ENCODE peak calls at places on chromosome 15, in five cellular contexts. N is heart left ventricle, V is ovary, E is right lobe of liver, X is body of pancreas. G is an unnamed sample. For H3K4me1, the result is how much of the 10 kb centered on the place peaks cover.

GRCh38 chr15:96345560-96346389 is 15.3 kb downstream of the NR2F2 start:
- DNase-seq in E (peak), N (peak), X (peak), V (peak), G (peak)

GRCh38 chr15:78536134-78536533 is 4.1 kb upstream of the PSMA4 start:
- DNase-seq in N (no peak), E (no peak), X (no peak), V (no peak), G (no peak)

GRCh38 chr15:73374599-73374998 is 5.8 kb upstream of the HCN4 start:
- DNase-seq in V (no peak), E (no peak), X (no peak), N (peak), G (no peak)

GRCh38 chr15:56428821-56429458 is 36.0 kb downstream of the MNS1 start:
- DNase-seq in N (no peak), V (no peak), E (no peak), X (no peak), G (no peak)

GRCh38 chr15:28955160-28955502 is 69.4 kb downstream of the APBA2 start:
- DNase-seq in X (no peak), N (no peak), E (no peak), V (no peak), G (no peak)

GRCh38 chr15:78684645-78685044 is 43.6 kb upstream of the CHRNB4 start:
- DNase-seq in V (no peak), X (no peak), E (no peak), N (no peak), G (no peak)

GRCh38 chr15:91508633-91509032 is 344.9 kb upstream of the SLCO3A1 start:
- DNase-seq in X (no peak), V (no peak), E (no peak), N (no peak), G (no peak)

GRCh38 chr15:77393471-77393840 is 26.4 kb downstream of the PEAK1 start:
- DNase-seq in N (no peak), V (no peak), X (no peak), E (no peak), G (no peak)

GRCh38 chr15:59699810-59700431 is 10.8 kb upstream of the BNIP2 start:
- DNase-seq in E (no peak), V (no peak), X (no peak), N (no peak), G (no peak)

GRCh38 chr15:40844543-40844981 is 714 bp downstream of the SPINT1 start:
- DNase-seq in X (peak), V (no peak), E (no peak), N (peak), G (no peak)

GRCh38 chr15:41263891-41264351 is 32.9 kb downstream of the CHP1 start:
- DNase-seq in V (no peak), X (no peak), N (no peak), E (no peak), G (no peak)

GRCh38 chr15:63560741-63561448 is 36.3 kb upstream of the FBXL22 start:
- DNase-seq in V (no peak), E (no peak), N (no peak), X (no peak), G (no peak)

GRCh38 chr15:96462768-96463167 is 132.3 kb downstream of the NR2F2 start:
- DNase-seq in N (no peak), V (no peak), X (no peak), E (no peak), G (no peak)

GRCh38 chr15:66110788-66111187 is 142.8 kb downstream of the MEGF11 start:
- DNase-seq in E (peak), X (no peak), N (no peak), V (no peak), G (no peak)

GRCh38 chr15:63191895-63192603 is 2.6 kb downstream of the RAB8B start:
- DNase-seq in E (no peak), V (no peak), N (no peak), X (no peak), G (no peak)

GRCh38 chr15:27831384-27832262 is 267.5 kb downstream of the OCA2 start:
- DNase-seq in X (no peak), E (no peak), V (no peak), N (no peak), G (no peak)

GRCh38 chr15:64521201-64521600 is 60.8 kb downstream of the ZNF609 start:
- DNase-seq in X (peak), V (no peak), E (no peak), N (no peak), G (no peak)

GRCh38 chr15:62439543-62440016 is 274.5 kb upstream of the C2CD4B start:
- DNase-seq in X (peak), E (no peak), N (no peak), V (no peak), G (peak)

GRCh38 chr15:64095431-64095794 is 369 bp upstream of the SNX1 start:
- DNase-seq in X (no peak), E (no peak), V (no peak), N (no peak), G (no peak)

GRCh38 chr15:62749445-62749844 is 293.1 kb upstream of the TPM1 start:
- DNase-seq in X (no peak), V (no peak), E (no peak), N (no peak), G (no peak)

GRCh38 chr15:44813231-44813630 is 76.9 kb downstream of the TRIM69 start:
- DNase-seq in N (no peak), E (no peak), V (no peak), X (peak), G (no peak)

GRCh38 chr15:41950505-41950904 is 21.9 kb downstream of the EHD4 start:
- DNase-seq in X (no peak), E (no peak), V (no peak), N (no peak), G (no peak)

GRCh38 chr15:63042879-63043340 is 363 bp downstream of the TPM1 start:
- DNase-seq in X (no peak), V (no peak), N (peak), E (no peak), G (no peak)

GRCh38 chr15:100721758-100722550 is 119.6 kb downstream of the ASB7 start:
- DNase-seq in E (no peak), V (peak), X (peak), N (no peak), G (peak)

GRCh38 chr15:60673918-60674558 is 195.1 kb upstream of the ICE2 start:
- DNase-seq in N (no peak), X (peak), V (no peak), E (no peak), G (no peak)

GRCh38 chr15:81049835-81050234 is 49.1 kb downstream of the TLNRD1 start:
- DNase-seq in X (no peak), N (no peak), E (no peak), V (no peak), G (no peak)

GRCh38 chr15:100771745-100772144 is 107.9 kb upstream of the ALDH1A3 start:
- DNase-seq in V (no peak), E (peak), N (no peak), X (no peak), G (no peak)

GRCh38 chr15:33699145-33699544 is 269.2 kb upstream of the CHRM5 start:
- DNase-seq in E (no peak), V (no peak), X (no peak), N (no peak), G (no peak)

GRCh38 chr15:60555291-60555690 is 76.3 kb upstream of the ICE2 start:
- DNase-seq in E (no peak), N (no peak), X (no peak), V (no peak), G (no peak)

GRCh38 chr15:47439870-47440155 is 277.5 kb upstream of the SEMA6D start:
- DNase-seq in E (no peak), V (no peak), X (no peak), N (no peak), G (no peak)

GRCh38 chr15:49380912-49381311 is 42.1 kb upstream of the FGF7 start:
- DNase-seq in X (no peak), V (no peak), E (no peak), N (no peak), G (no peak)

GRCh38 chr15:94858011-94858410 is 626.6 kb downstream of the MCTP2 start:
- DNase-seq in V (no peak), E (no peak), N (no peak), X (no peak), G (no peak)

GRCh38 chr15:56811586-56811985 is 78.3 kb upstream of the ZNF280D start:
- DNase-seq in N (no peak), E (no peak), V (no peak), X (peak), G (no peak)

GRCh38 chr15:77773003-77773402 is 140.3 kb upstream of the LINGO1 start:
- DNase-seq in E (no peak), X (no peak), V (no peak), N (no peak), G (no peak)

GRCh38 chr15:79743032-79743431 is 153.8 kb downstream of the MTHFS start:
- DNase-seq in V (no peak), N (no peak), X (no peak), E (no peak), G (no peak)

DNA sequence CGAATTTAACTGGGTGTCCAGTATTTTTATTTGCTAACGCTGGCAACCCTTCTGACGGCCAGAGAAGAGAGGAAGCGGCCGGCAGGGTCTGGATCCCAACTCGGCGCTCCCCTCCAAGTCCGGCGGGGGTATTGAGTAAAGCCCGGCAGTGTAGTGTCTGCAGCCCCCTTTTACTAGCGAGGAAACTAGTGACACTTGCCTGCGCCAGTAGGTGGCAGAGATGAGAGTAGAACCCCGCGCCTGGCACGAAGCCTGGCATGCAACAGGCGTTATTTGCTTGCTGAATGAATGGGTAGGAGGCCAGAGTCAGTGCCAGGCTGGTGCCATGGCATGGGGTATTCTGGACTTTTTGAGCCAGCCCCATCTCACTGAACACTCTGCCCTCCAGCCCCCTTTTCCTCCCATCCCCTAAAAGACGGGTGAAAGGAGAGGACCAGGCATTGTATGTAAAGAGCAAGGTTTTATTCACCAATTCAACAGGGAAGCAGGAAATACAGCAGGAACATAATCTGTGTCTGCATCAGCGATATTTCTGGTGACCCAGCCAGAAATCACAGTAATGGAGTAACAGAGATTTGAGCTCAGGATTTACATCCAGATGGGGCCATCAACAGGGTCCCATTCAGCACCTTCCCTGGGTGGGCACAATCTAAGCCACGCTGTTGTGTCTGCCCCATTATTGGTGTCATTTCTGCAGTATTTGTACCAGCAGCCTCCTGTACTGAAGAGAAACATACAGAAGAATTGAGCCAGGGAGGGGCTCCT is 788 bp upstream of the WDR73 start:
- DNase-seq in E (peak), V (peak), X (peak), N (peak), G (peak)
- H3K4me1 ChIP-seq in E (under half), V (under half), X (half or more), N (half or more), G (under half)

GRCh38 chr15:74616996-74617395 is 1.4 kb downstream of the CLK3 start:
- DNase-seq in X (no peak), V (no peak), E (no peak), N (no peak), G (no peak)

GRCh38 chr15:74613953-74614743 is 1.5 kb upstream of the CLK3 start:
- DNase-seq in E (no peak), X (no peak), V (no peak), N (no peak), G (no peak)

GRCh38 chr15:74615313-74616019 is at the start of gene CLK3:
- DNase-seq in V (peak), N (peak), E (peak), X (peak), G (peak)

GRCh38 chr15:74614744-74615312 is 808 bp upstream of the CLK3 start:
- DNase-seq in X (peak), V (peak), E (peak), N (peak), G (peak)

DNA sequence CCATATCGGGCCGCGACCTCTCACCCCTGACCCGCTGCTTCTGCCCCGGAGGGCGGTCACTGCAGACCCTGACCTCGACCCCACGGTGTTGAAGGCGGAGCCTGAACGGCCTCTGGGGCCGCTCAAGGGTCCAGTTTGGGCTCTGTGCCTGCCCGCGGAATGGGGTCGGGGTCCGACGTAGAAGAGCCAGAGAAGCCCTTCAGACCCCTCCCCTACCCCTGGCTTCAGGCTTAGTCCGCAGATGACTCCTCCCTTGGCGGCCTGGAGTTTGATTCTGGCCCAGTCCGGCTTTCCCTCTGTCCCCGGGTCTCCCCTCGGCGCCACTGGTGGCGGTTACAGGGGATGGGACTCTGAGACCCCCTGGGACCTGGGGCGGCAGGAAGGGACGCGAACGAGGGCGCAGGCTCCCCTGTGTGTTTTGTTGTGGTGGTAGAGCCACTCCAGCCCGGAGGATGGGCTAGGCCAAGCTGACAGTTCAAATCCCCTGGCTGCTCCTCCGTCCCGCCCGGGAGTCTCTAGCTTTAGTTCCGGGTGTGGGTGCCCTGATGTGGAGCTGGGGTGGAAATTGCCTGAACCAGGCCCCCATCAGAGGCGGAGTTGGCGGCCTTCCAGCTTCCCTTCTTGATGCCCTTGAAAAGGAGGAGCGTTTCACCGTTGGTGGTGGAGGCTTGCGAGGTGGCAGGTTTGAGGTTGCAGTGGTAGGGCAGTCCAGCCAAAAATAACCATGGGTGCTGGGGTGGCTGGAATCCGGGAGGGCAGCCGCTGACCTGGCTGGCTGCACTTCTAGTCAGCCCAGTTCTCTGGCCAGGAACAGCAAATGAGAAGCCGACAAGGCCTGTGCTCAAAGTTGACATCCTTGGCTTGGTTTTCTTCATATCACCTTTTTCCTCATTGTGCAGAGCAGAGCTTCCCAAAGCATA is 644 bp downstream of the CLK3 start:
- DNase-seq in E (peak), X (peak), V (peak), N (peak), G (peak)
- TF ChIP-seq POLR2A in E (peak), X (peak), V (no peak), N (peak), G (no peak)

DNA sequence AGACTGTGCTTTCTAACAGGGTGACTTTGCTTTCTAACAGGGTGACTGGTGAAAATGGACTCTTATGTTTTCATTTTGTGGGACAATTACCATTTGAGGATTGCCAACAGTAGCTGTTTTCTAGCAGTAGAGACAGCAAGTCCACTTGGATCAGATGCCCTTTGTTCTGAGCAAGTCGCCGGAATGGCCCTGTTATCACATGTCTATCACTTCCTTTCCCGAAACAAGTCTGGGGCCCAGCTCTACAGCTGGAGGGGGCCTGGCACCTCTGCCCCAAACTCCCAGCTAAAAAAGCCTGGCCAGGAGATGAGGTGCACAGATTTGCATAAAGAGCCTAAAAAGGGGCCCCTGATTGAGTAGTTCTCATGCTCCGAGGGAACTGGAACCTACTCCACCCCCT is 44.6 kb downstream of the THBS1 start:
- DNase-seq in V (no peak), E (no peak), N (no peak), X (no peak), G (no peak)
- H3K4me3 ChIP-seq in V (no peak), E (no peak), N (no peak), X (no peak), G (no peak)

GRCh38 chr15:70853270-70853854 is 595 bp downstream of the LARP6 start:
- DNase-seq in N (peak), E (no peak), V (peak), X (peak), G (peak)
- H3K4me1 ChIP-seq in N (under half), E (under half), V (under half), X (under half), G (half or more)

GRCh38 chr15:75347222-75348033 is 589 bp downstream of the NEIL1 start:
- DNase-seq in V (peak), E (peak), N (peak), X (peak), G (no peak)
- TF ChIP-seq POLR2A in V (peak), E (no peak), N (no peak), X (peak), G (no peak)

GRCh38 chr15:89359471-89360293 is 25.1 kb upstream of the POLG start:
- DNase-seq in E (no peak), V (no peak), N (no peak), X (no peak), G (no peak)
- H3K4me3 ChIP-seq in E (no peak), V (no peak), N (no peak), X (no peak), G (no peak)

GRCh38 chr15:92907229-92907628 is 7.1 kb downstream of the CHD2 start:
- DNase-seq in E (no peak), N (no peak), V (no peak), X (no peak), G (no peak)
- H3K4me1 ChIP-seq in E (under half), N (half or more), V (under half), X (half or more), G (half or more)

GRCh38 chr15:68045289-68046265 is 8.5 kb upstream of the PIAS1 start:
- DNase-seq in N (no peak), X (no peak), V (no peak), E (no peak), G (no peak)
- TF ChIP-seq POLR2A in N (no peak), X (no peak), V (no peak), E (no peak), G (no peak)

DNA sequence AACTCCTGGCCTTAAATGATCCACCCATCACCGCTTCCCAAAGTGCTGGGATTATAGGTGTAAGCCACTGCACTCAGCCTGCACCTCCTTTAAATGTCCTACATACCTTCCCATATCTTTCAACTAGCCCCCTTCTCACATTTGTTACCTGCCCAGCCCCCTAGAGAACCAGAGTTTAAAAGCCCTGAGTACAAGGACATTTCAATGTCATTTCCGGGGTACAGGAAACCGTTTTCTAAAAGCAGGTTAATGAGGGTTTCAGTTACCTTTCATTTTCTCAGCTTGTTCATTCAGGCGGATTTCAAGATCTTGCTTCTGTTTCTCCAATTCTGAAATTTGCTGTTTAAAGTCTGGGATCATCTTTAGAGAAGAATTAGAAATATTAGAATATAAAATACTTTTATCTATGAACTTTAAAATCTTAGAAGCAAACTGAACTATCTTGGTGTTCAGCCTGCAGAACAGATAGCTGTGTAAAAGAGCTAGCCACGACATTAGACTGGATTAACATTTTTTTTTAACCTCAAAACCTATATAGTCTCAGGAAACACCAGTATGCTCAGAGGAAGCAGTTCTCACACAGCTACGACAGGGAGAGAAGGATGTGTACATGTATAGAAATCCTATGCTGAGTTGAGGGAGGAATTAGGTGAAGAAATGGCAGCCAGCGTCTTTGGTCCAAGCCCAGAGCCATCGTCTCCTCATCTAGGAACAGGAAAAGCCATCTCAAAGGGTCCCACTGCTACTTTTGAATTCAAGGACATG is 29.9 kb upstream of the GNB5 start:
- DNase-seq in X (no peak), E (no peak), N (no peak), V (no peak), G (no peak)
- H3K4me3 ChIP-seq in X (no peak), E (no peak), N (no peak), V (no peak), G (peak)

G was measured in tibial nerve.